ENCODE peak calls at places on chromosomes 2 and 18, in nine cellular contexts. U is NCI-H526; H is NCI-H1930; E is AG20443; I is kidney; D is iris pigment epithelial cell; Z is stimulated activated CD4-positive, alpha-beta T cell treated with anti-CD3 and anti-CD28 coated beads, Interleukin-2, amount 100 ng/mL, for 24 hours; S is fibroblast of lung; O is IMR-90. B is an unnamed sample.

GRCh38 chr2:160747771-160748170 is 254.2 kb upstream of the RBMS1 start:
- DNase-seq in D (peak; percentile 66), I (no peak), S (peak; percentile 71), E (peak; percentile 76), U (no peak), Z (no peak), H (no peak), O (peak; percentile 62), B (no peak)

GRCh38 chr2:150885236-150885635 is 376.4 kb downstream of the RBM43 start:
- DNase-seq in S (no peak), D (peak; percentile 40), O (peak; percentile 28), H (no peak), I (no peak), U (no peak), Z (no peak), E (no peak), B (no peak)

GRCh38 chr2:68837861-68838341 is 33.3 kb downstream of the BMP10 start:
- DNase-seq in D (peak; percentile 78), Z (no peak), I (no peak), H (no peak), O (peak; percentile 85), E (no peak), U (no peak), S (peak; percentile 46), B (no peak)

GRCh38 chr2:25664531-25665307 is 8.7 kb downstream of the DTNB start:
- DNase-seq in Z (peak; percentile 27), I (no peak), H (peak; percentile 49), D (peak; percentile 77), E (peak; percentile 62), O (peak; percentile 74), U (peak; percentile 63), S (peak; percentile 78), B (no peak)

GRCh38 chr2:195561205-195562032 is 95.6 kb upstream of the SLC39A10 start:
- DNase-seq in D (peak; percentile 97), H (no peak), U (no peak), Z (no peak), S (peak; percentile 96), O (peak; percentile 99), E (peak; percentile 72), I (no peak), B (no peak)

GRCh38 chr2:121081701-121082100 is 203.3 kb downstream of the TFCP2L1 start:
- DNase-seq in O (no peak), H (no peak), I (no peak), S (no peak), D (no peak), E (no peak), U (no peak), Z (no peak), B (no peak)

GRCh38 chr18:13278231-13278630 is 59.7 kb downstream of the LDLRAD4 start:
- DNase-seq in S (no peak), U (no peak), Z (no peak), D (no peak), H (no peak), E (no peak), O (no peak), I (no peak), B (no peak)

GRCh38 chr2:41806286-41806685 is 241.5 kb upstream of the PKDCC start:
- DNase-seq in U (no peak), E (no peak), H (no peak), S (no peak), O (no peak), Z (no peak), I (no peak), D (no peak), B (no peak)

GRCh38 chr2:143524001-143524608 is 394.9 kb downstream of the ARHGAP15 start:
- DNase-seq in O (peak; percentile 54), D (peak; percentile 40), S (peak; percentile 91), E (peak; percentile 26), I (no peak), Z (no peak), H (no peak), U (no peak), B (no peak)

B was measured in NCI-H1048.